ENCODE peak calls at places on chromosomes 1 and 21, in seven cellular contexts. S is IMR-90; D is cardiac muscle cell; T is K562; I is GM23248; R is left ventricle myocardium inferior; F is CD4-positive, CD25-positive, alpha-beta regulatory T cell. G is an unnamed sample.

GRCh38 chr21:30408782-30409494 is 13.1 kb downstream of the KRTAP13-1 start:
- DNase-seq in S (no peak), F (peak), I (peak), R (no peak), T (peak), D (peak), G (peak)

GRCh38 chr1:54538538-54538937 is 9.5 kb upstream of the ACOT11 start:
- DNase-seq in D (no peak), I (no peak), F (no peak), S (no peak), T (no peak), R (no peak), G (no peak)

GRCh38 chr1:86370627-86371026 is 25.5 kb downstream of the ODF2L start:
- DNase-seq in S (peak), T (no peak), D (no peak), I (peak), F (no peak), R (no peak), G (no peak)

GRCh38 chr1:97006044-97006676 is 284.6 kb downstream of the PTBP2 start:
- DNase-seq in I (peak), D (no peak), S (peak), R (peak), F (no peak), T (no peak), G (no peak)

GRCh38 chr1:88217386-88217785 is 466.7 kb upstream of the PKN2 start:
- DNase-seq in S (no peak), R (no peak), D (no peak), I (no peak), T (no peak), F (no peak), G (no peak)

GRCh38 chr1:38246955-38247952 is 200.7 kb upstream of the POU3F1 start:
- DNase-seq in R (no peak), T (no peak), I (peak), F (no peak), D (no peak), S (peak), G (no peak)

GRCh38 chr1:206479164-206480125 is 9.2 kb downstream of the IKBKE start:
- DNase-seq in F (peak), R (peak), T (peak), S (peak), I (peak), D (peak), G (peak)

GRCh38 chr1:226109829-226110248 is 47.3 kb downstream of the H3-3A start:
- DNase-seq in R (peak), F (peak), T (peak), I (peak), D (peak), S (peak), G (peak)

GRCh38 chr1:199733125-199733524 is 294.4 kb upstream of the NR5A2 start:
- DNase-seq in S (no peak), T (no peak), D (no peak), I (no peak), F (no peak), R (no peak), G (no peak)

GRCh38 chr1:202807367-202807925 is 775 bp downstream of the KDM5B start:
- DNase-seq in D (peak), T (peak), I (peak), R (peak), F (peak), S (peak), G (no peak)

GRCh38 chr1:155834296-155834926 is 22.6 kb downstream of the GON4L start:
- DNase-seq in R (no peak), F (peak), I (peak), T (peak), S (peak), D (peak), G (peak)

GRCh38 chr1:15004396-15004795 is 149.2 kb upstream of the TMEM51 start:
- DNase-seq in S (peak), R (no peak), F (no peak), D (no peak), I (no peak), T (no peak), G (no peak)

GRCh38 chr1:36322786-36323635 is 434 bp downstream of the EVA1B start:
- DNase-seq in I (peak), F (peak), D (no peak), S (peak), T (peak), R (peak), G (no peak)

GRCh38 chr1:36321119-36321951 is 2.1 kb downstream of the EVA1B start:
- DNase-seq in S (peak), T (peak), D (peak), I (peak), R (peak), F (no peak), G (no peak)

GRCh38 chr1:36320767-36321118 is 2.7 kb downstream of the EVA1B start:
- DNase-seq in S (no peak), F (no peak), D (no peak), T (no peak), I (no peak), R (no peak), G (no peak)

GRCh38 chr1:36323636-36324321 is at the start of gene EVA1B:
- DNase-seq in F (peak), D (peak), I (peak), R (peak), T (peak), S (peak), G (no peak)

GRCh38 chr1:36322085-36322785 is 1.2 kb downstream of the EVA1B start:
- DNase-seq in I (peak), F (no peak), S (no peak), D (no peak), R (no peak), T (no peak), G (no peak)
- H3K4me3 ChIP-seq in I (peak), F (no peak), S (peak), D (peak), R (peak), T (peak), G (peak)

GRCh38 chr21:41615613-41616012 is 107.7 kb upstream of the TMPRSS2 start:
- DNase-seq in D (no peak), F (no peak), R (no peak), I (peak), T (no peak), S (peak), G (no peak)
- H3K27ac ChIP-seq in D (no peak), F (no peak), R (peak), I (peak), T (no peak), S (peak), G (no peak)

DNA sequence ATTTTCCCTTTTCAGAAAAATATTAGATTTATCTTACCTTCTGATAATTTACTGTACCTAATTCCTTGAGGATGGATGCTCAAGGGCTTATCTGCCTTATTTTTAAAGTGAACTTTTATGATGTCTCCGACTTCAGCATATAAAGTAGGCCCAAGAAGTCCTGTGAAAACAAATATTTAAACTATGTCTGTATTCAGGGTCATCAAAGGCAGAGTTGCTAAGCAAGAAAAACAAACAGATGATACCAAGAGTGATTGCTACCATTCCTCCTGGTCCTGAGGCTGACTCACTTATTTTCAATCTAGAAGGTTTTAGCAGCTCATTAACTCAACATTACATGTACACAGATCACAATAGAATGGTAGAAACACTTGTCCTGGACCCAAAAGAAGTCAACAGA is 14.1 kb downstream of the F5 start:
- DNase-seq in T (no peak), D (no peak), S (peak), F (no peak), R (no peak), I (peak), G (no peak)
- H3K4me3 ChIP-seq in T (no peak), D (no peak), S (no peak), F (peak), R (no peak), I (no peak), G (no peak)

GRCh38 chr1:218492840-218493239 is 147.7 kb downstream of the TGFB2 start:
- DNase-seq in T (no peak), S (no peak), I (no peak), D (no peak), R (no peak), F (no peak), G (no peak)

GRCh38 chr1:218488531-218488930 is 143.4 kb downstream of the TGFB2 start:
- DNase-seq in F (no peak), I (no peak), T (no peak), S (no peak), D (no peak), R (no peak), G (no peak)

GRCh38 chr1:218486108-218486507 is 141.0 kb downstream of the TGFB2 start:
- DNase-seq in T (no peak), S (no peak), F (no peak), I (no peak), D (no peak), R (no peak), G (no peak)

GRCh38 chr1:218485241-218485928 is 140.2 kb downstream of the TGFB2 start:
- DNase-seq in S (peak), I (peak), F (no peak), T (no peak), D (no peak), R (no peak), G (no peak)

GRCh38 chr1:218488986-218489385 is 143.8 kb downstream of the TGFB2 start:
- DNase-seq in S (peak), I (no peak), T (no peak), D (peak), F (no peak), R (no peak), G (no peak)
- H3K27ac ChIP-seq in S (no peak), I (no peak), T (no peak), D (peak), F (no peak), R (no peak), G (no peak)

GRCh38 chr1:9639190-9639589 is 12.3 kb upstream of the PIK3CD start:
- DNase-seq in I (no peak), T (no peak), R (no peak), S (no peak), D (no peak), F (no peak), G (no peak)
- H3K4me3 ChIP-seq in I (no peak), T (no peak), R (no peak), S (no peak), D (no peak), F (no peak), G (no peak)